ENCODE peak calls at places on chromosomes 6 and 20, in six cellular contexts. One of them, this sample, is unnamed.
A peak's percentile ranks its signal among the peaks of the same experiment; 100 is the strongest.

GRCh38 chr20:48049631-48050030 is 264.4 kb upstream of the SULF2 start:
- DNase-seq in tibial nerve: no peak
- DNase-seq in heart left ventricle: no peak
- DNase-seq in mesendoderm: no peak
- DNase-seq in A549: no peak
- DNase-seq in GM23338: no peak
- DNase-seq in this sample: no peak

GRCh38 chr6:13908955-13909381 is 15.8 kb upstream of the RNF182 start:
- DNase-seq in tibial nerve: peak; percentile 15
- DNase-seq in GM23338: peak; percentile 85
- DNase-seq in mesendoderm: peak; percentile 83
- DNase-seq in A549: peak; percentile 58
- DNase-seq in heart left ventricle: peak; percentile 35
- DNase-seq in this sample: no peak

GRCh38 chr6:37741757-37742400 is 44.2 kb upstream of the MDGA1 start:
- DNase-seq in mesendoderm: peak; percentile 71
- DNase-seq in tibial nerve: no peak
- DNase-seq in GM23338: peak; percentile 65
- DNase-seq in A549: peak; percentile 22
- DNase-seq in heart left ventricle: no peak
- DNase-seq in this sample: peak; percentile 45

GRCh38 chr20:60192351-60192750 is 234.1 kb downstream of the CDH26 start:
- DNase-seq in heart left ventricle: no peak
- DNase-seq in mesendoderm: no peak
- DNase-seq in GM23338: no peak
- DNase-seq in tibial nerve: no peak
- DNase-seq in A549: no peak
- DNase-seq in this sample: no peak

GRCh38 chr20:37868998-37869861 is 33.7 kb upstream of the VSTM2L start:
- DNase-seq in heart left ventricle: no peak
- DNase-seq in tibial nerve: no peak
- DNase-seq in A549: no peak
- DNase-seq in mesendoderm: no peak
- DNase-seq in GM23338: peak; percentile 44
- DNase-seq in this sample: no peak

GRCh38 chr20:63743210-63743970 is 3.8 kb downstream of the SLC2A4RG start:
- DNase-seq in tibial nerve: no peak
- DNase-seq in GM23338: no peak
- DNase-seq in mesendoderm: no peak
- DNase-seq in A549: no peak
- DNase-seq in heart left ventricle: no peak
- DNase-seq in this sample: no peak

GRCh38 chr20:16434087-16434664 is 139.1 kb downstream of the KIF16B start:
- DNase-seq in GM23338: peak; percentile 86
- DNase-seq in mesendoderm: peak; percentile 81
- DNase-seq in A549: peak; percentile 74
- DNase-seq in heart left ventricle: peak; percentile 15
- DNase-seq in tibial nerve: peak; percentile 32
- DNase-seq in this sample: no peak

GRCh38 chr20:33908351-33908750 is 85.4 kb upstream of the RALY start:
- DNase-seq in GM23338: no peak
- DNase-seq in heart left ventricle: no peak
- DNase-seq in tibial nerve: no peak
- DNase-seq in A549: no peak
- DNase-seq in mesendoderm: peak; percentile 79
- DNase-seq in this sample: no peak

GRCh38 chr6:152846825-152847224 is 96.2 kb downstream of the VIP start:
- DNase-seq in GM23338: peak; percentile 49
- DNase-seq in heart left ventricle: no peak
- DNase-seq in A549: peak; percentile 12
- DNase-seq in mesendoderm: peak; percentile 43
- DNase-seq in tibial nerve: no peak
- DNase-seq in this sample: no peak

GRCh38 chr6:21946298-21946783 is 350.5 kb downstream of the PRL start:
- DNase-seq in heart left ventricle: no peak
- DNase-seq in mesendoderm: no peak
- DNase-seq in tibial nerve: no peak
- DNase-seq in A549: no peak
- DNase-seq in GM23338: no peak
- DNase-seq in this sample: no peak

GRCh38 chr6:46469021-46469420 is 22.2 kb downstream of the RCAN2 start:
- DNase-seq in A549: no peak
- DNase-seq in mesendoderm: no peak
- DNase-seq in GM23338: no peak
- DNase-seq in tibial nerve: no peak
- DNase-seq in heart left ventricle: no peak
- DNase-seq in this sample: no peak

GRCh38 chr6:84623956-84624680 is 140.3 kb downstream of the TBX18 start:
- DNase-seq in GM23338: no peak
- DNase-seq in heart left ventricle: peak; percentile 26
- DNase-seq in mesendoderm: peak; percentile 27
- DNase-seq in A549: no peak
- DNase-seq in tibial nerve: peak; percentile 26
- DNase-seq in this sample: no peak

GRCh38 chr6:154602708-154603107 is 92.2 kb upstream of the CNKSR3 start:
- DNase-seq in A549: no peak
- DNase-seq in mesendoderm: no peak
- DNase-seq in heart left ventricle: no peak
- DNase-seq in tibial nerve: no peak
- DNase-seq in GM23338: no peak
- DNase-seq in this sample: no peak

GRCh38 chr6:125787791-125788190 is 3.0 kb upstream of the NCOA7 start:
- DNase-seq in mesendoderm: no peak
- DNase-seq in heart left ventricle: no peak
- DNase-seq in GM23338: no peak
- DNase-seq in A549: peak; percentile 25
- DNase-seq in tibial nerve: no peak
- DNase-seq in this sample: no peak

GRCh38 chr20:59779656-59780380 is 153.6 kb downstream of the SYCP2 start:
- DNase-seq in heart left ventricle: no peak
- DNase-seq in GM23338: no peak
- DNase-seq in tibial nerve: no peak
- DNase-seq in mesendoderm: no peak
- DNase-seq in A549: no peak
- DNase-seq in this sample: no peak

GRCh38 chr6:34497411-34497810 is 31.5 kb downstream of the PACSIN1 start:
- DNase-seq in heart left ventricle: no peak
- DNase-seq in A549: no peak
- DNase-seq in mesendoderm: no peak
- DNase-seq in GM23338: no peak
- DNase-seq in tibial nerve: no peak
- DNase-seq in this sample: no peak

GRCh38 chr20:47334022-47334551 is 22.4 kb downstream of the ZMYND8 start:
- DNase-seq in A549: peak; percentile 91
- DNase-seq in GM23338: no peak
- DNase-seq in mesendoderm: no peak
- DNase-seq in tibial nerve: no peak
- DNase-seq in heart left ventricle: no peak
- DNase-seq in this sample: no peak

GRCh38 chr6:150195996-150196417 is 53.2 kb downstream of the PPP1R14C start:
- DNase-seq in mesendoderm: no peak
- DNase-seq in A549: no peak
- DNase-seq in heart left ventricle: no peak
- DNase-seq in GM23338: no peak
- DNase-seq in tibial nerve: no peak
- DNase-seq in this sample: no peak

GRCh38 chr6:109695468-109695867 is 4.4 kb downstream of the FIG4 start:
- DNase-seq in mesendoderm: peak; percentile 66
- DNase-seq in GM23338: peak; percentile 62
- DNase-seq in A549: peak; percentile 24
- DNase-seq in tibial nerve: no peak
- DNase-seq in heart left ventricle: no peak
- DNase-seq in this sample: no peak

GRCh38 chr6:17984399-17984798 is 3.0 kb downstream of the KIF13A start:
- DNase-seq in mesendoderm: no peak
- DNase-seq in tibial nerve: no peak
- DNase-seq in heart left ventricle: no peak
- DNase-seq in A549: no peak
- DNase-seq in GM23338: no peak
- DNase-seq in this sample: no peak

GRCh38 chr6:31701666-31702420 is 1.3 kb downstream of the ABHD16A start:
- DNase-seq in GM23338: no peak
- DNase-seq in mesendoderm: no peak
- DNase-seq in tibial nerve: no peak
- DNase-seq in heart left ventricle: peak; percentile 39
- DNase-seq in A549: no peak
- DNase-seq in this sample: no peak

GRCh38 chr20:41029150-41029872 is 689 bp downstream of the TOP1 start:
- DNase-seq in tibial nerve: no peak
- DNase-seq in GM23338: peak; percentile 39
- DNase-seq in heart left ventricle: peak; percentile 40
- DNase-seq in mesendoderm: peak; percentile 34
- DNase-seq in A549: peak; percentile 19
- DNase-seq in this sample: peak; percentile 62

GRCh38 chr20:44698351-44698750 is 16.8 kb upstream of the CCN5 start:
- DNase-seq in GM23338: no peak
- DNase-seq in mesendoderm: no peak
- DNase-seq in heart left ventricle: no peak
- DNase-seq in tibial nerve: no peak
- DNase-seq in A549: no peak
- DNase-seq in this sample: no peak

GRCh38 chr6:76852776-76853175 is 610.5 kb downstream of the HTR1B start:
- DNase-seq in mesendoderm: peak; percentile 38
- DNase-seq in tibial nerve: no peak
- DNase-seq in heart left ventricle: no peak
- DNase-seq in GM23338: no peak
- DNase-seq in A549: no peak
- DNase-seq in this sample: no peak

GRCh38 chr6:168131464-168132415 is 52.7 kb upstream of the FRMD1 start:
- DNase-seq in A549: no peak
- DNase-seq in GM23338: no peak
- DNase-seq in heart left ventricle: no peak
- DNase-seq in mesendoderm: peak; percentile 57
- DNase-seq in tibial nerve: no peak
- DNase-seq in this sample: no peak
- H3K27ac ChIP-seq in A549: no peak overlapping the region
- H3K27ac ChIP-seq in GM23338: no peak overlapping the region
- H3K27ac ChIP-seq in heart left ventricle: no peak overlapping the region
- H3K27ac ChIP-seq in mesendoderm: no peak overlapping the region
- H3K27ac ChIP-seq in tibial nerve: no peak overlapping the region
- H3K27ac ChIP-seq in this sample: no peak overlapping the region

GRCh38 chr6:36603222-36604089 is 9.3 kb downstream of the SRSF3 start:
- DNase-seq in heart left ventricle: no peak
- DNase-seq in tibial nerve: no peak
- DNase-seq in mesendoderm: no peak
- DNase-seq in A549: no peak
- DNase-seq in GM23338: no peak
- DNase-seq in this sample: no peak

GRCh38 chr6:36605560-36606391 is 11.6 kb downstream of the SRSF3 start:
- DNase-seq in tibial nerve: no peak
- DNase-seq in A549: no peak
- DNase-seq in heart left ventricle: no peak
- DNase-seq in GM23338: no peak
- DNase-seq in mesendoderm: no peak
- DNase-seq in this sample: no peak

GRCh38 chr6:36605102-36605501 is 10.9 kb downstream of the SRSF3 start:
- DNase-seq in tibial nerve: no peak
- DNase-seq in A549: no peak
- DNase-seq in heart left ventricle: no peak
- DNase-seq in mesendoderm: no peak
- DNase-seq in GM23338: no peak
- DNase-seq in this sample: no peak

GRCh38 chr6:36607782-36608386 is 13.7 kb downstream of the SRSF3 start:
- DNase-seq in heart left ventricle: no peak
- DNase-seq in mesendoderm: no peak
- DNase-seq in GM23338: no peak
- DNase-seq in A549: no peak
- DNase-seq in tibial nerve: no peak
- DNase-seq in this sample: no peak

GRCh38 chr6:36604090-36605060 is 10.2 kb downstream of the SRSF3 start:
- DNase-seq in mesendoderm: no peak
- DNase-seq in tibial nerve: no peak
- DNase-seq in heart left ventricle: no peak
- DNase-seq in GM23338: no peak
- DNase-seq in A549: no peak
- DNase-seq in this sample: no peak
- H3K27ac ChIP-seq in mesendoderm: no peak overlapping the region
- H3K27ac ChIP-seq in tibial nerve: no peak overlapping the region
- H3K27ac ChIP-seq in heart left ventricle: no peak overlapping the region
- H3K27ac ChIP-seq in GM23338: no peak overlapping the region
- H3K27ac ChIP-seq in A549: no peak overlapping the region
- H3K27ac ChIP-seq in this sample: no peak overlapping the region

DNA sequence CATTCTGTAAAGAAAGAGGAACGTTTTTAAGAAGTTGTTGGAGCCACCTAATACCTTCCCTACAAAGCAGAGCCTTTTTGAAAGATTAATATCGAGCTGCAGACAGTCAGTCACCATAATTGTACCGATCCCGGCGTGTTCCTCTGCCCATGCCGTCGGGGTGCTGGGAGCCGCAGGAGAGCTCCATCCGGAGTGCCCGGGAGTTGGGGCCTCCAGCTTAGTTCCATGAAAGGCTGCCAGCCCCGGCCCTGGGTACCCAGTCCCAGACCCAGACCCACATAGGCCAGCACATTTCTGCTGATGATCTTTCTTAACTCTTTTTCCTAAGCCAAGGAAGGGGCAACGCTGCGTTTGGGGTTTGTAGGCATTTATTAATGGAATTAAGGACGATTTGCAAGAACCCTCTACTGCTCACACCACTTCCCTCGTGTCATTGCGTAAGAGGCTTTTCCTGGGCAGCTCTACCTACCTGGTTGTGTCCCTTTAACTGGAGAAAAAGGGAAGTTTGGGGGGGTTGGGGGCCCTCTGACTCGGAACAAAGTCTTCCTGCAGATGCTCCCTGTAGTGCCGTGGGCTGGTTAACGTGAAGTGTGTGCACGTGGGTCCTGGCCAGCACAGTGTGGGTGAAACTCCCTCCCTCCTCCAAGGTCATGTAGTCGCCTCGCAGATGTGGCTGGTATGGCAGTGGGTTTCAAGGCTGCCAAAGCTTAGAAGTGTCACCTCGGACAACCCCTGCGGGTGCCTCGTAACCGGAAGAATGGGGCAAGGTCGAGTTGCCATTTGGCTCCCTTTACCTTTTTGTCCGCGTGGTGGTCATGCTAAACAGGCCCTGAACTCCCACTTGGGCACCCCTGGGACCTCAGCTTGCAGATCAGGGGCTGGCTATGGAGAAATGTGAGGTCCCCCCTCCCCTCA is 54.3 kb upstream of the APCDD1L start:
- DNase-seq in GM23338: no peak
- DNase-seq in tibial nerve: no peak
- DNase-seq in heart left ventricle: no peak
- DNase-seq in mesendoderm: no peak
- DNase-seq in A549: no peak
- DNase-seq in this sample: no peak
- H3K27ac ChIP-seq in GM23338: no peak overlapping the region
- H3K27ac ChIP-seq in tibial nerve: no peak overlapping the region
- H3K27ac ChIP-seq in heart left ventricle: no peak overlapping the region
- H3K27ac ChIP-seq in mesendoderm: no peak overlapping the region
- H3K27ac ChIP-seq in A549: no peak overlapping the region
- H3K27ac ChIP-seq in this sample: no peak overlapping the region

DNA sequence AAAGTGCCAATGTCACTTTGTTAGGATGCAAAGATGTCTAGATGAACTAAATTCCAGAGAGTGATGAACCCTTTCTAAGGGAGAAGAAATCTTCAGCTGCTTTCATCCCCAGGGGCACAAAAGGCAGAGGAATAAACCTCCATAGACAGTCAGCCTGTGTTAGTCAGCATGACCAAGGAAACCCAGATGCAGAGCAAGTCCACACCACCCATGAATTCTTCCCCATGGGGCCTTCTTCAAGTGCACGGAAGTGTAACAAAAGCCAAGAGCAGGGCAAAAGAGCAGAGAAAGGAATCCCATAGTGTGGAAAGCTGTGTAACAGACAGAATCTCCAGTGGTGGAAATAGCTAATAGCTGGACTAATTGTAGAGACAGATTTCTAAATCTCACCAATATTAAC is 50.0 kb downstream of the DCDC2 start:
- DNase-seq in heart left ventricle: no peak
- DNase-seq in mesendoderm: no peak
- DNase-seq in GM23338: no peak
- DNase-seq in tibial nerve: no peak
- DNase-seq in A549: no peak
- DNase-seq in this sample: no peak
- H3K27ac ChIP-seq in heart left ventricle: no peak overlapping the region
- H3K27ac ChIP-seq in mesendoderm: no peak overlapping the region
- H3K27ac ChIP-seq in GM23338: no peak overlapping the region
- H3K27ac ChIP-seq in tibial nerve: no peak overlapping the region
- H3K27ac ChIP-seq in A549: peak overlapping the region; percentile 84
- H3K27ac ChIP-seq in this sample: no peak overlapping the region